ENCODE peak calls at places on chromosome 21, in four cellular contexts. One of them, this sample, is unnamed.

GRCh38 chr21:31497939-31498338 is 153.9 kb upstream of the TIAM1 start:
- DNase-seq in heart left ventricle: no peak
- DNase-seq in erythroblast: no peak
- DNase-seq in right lobe of liver: no peak
- DNase-seq in this sample: no peak

GRCh38 chr21:35164380-35164779 is 115.3 kb upstream of the RUNX1 start:
- DNase-seq in right lobe of liver: no peak
- DNase-seq in erythroblast: no peak
- DNase-seq in heart left ventricle: no peak
- DNase-seq in this sample: no peak

GRCh38 chr21:38913120-38913975 is 107.6 kb downstream of the ETS2 start:
- DNase-seq in erythroblast: peak
- DNase-seq in right lobe of liver: peak
- DNase-seq in heart left ventricle: peak
- DNase-seq in this sample: no peak

GRCh38 chr21:38611262-38611661 is 113.0 kb upstream of the ERG start:
- DNase-seq in erythroblast: no peak
- DNase-seq in heart left ventricle: no peak
- DNase-seq in right lobe of liver: no peak
- DNase-seq in this sample: no peak

GRCh38 chr21:38683222-38683621 is 122.5 kb upstream of the ETS2 start:
- DNase-seq in heart left ventricle: no peak
- DNase-seq in erythroblast: no peak
- DNase-seq in right lobe of liver: no peak
- DNase-seq in this sample: no peak

GRCh38 chr21:37751268-37751975 is 164.8 kb downstream of the KCNJ6 start:
- DNase-seq in erythroblast: no peak
- DNase-seq in heart left ventricle: no peak
- DNase-seq in right lobe of liver: no peak
- DNase-seq in this sample: peak

GRCh38 chr21:37916795-37917142 is 512 bp upstream of the KCNJ6 start:
- DNase-seq in erythroblast: peak
- DNase-seq in right lobe of liver: no peak
- DNase-seq in heart left ventricle: no peak
- DNase-seq in this sample: peak

GRCh38 chr21:31408306-31409088 is 64.4 kb upstream of the TIAM1 start:
- DNase-seq in right lobe of liver: no peak
- DNase-seq in erythroblast: no peak
- DNase-seq in heart left ventricle: no peak
- DNase-seq in this sample: no peak

GRCh38 chr21:36422279-36423098 is 37.3 kb downstream of the CHAF1B start:
- DNase-seq in heart left ventricle: no peak
- DNase-seq in erythroblast: peak
- DNase-seq in right lobe of liver: peak
- DNase-seq in this sample: peak

GRCh38 chr21:33641339-33642026 is at the start of gene CRYZL1:
- DNase-seq in erythroblast: peak
- DNase-seq in right lobe of liver: peak
- DNase-seq in heart left ventricle: peak
- DNase-seq in this sample: peak
- TF ChIP-seq POLR2A in erythroblast: peak
- TF ChIP-seq POLR2A in right lobe of liver: peak
- TF ChIP-seq POLR2A in heart left ventricle: no peak
- TF ChIP-seq POLR2A in this sample: peak

DNA sequence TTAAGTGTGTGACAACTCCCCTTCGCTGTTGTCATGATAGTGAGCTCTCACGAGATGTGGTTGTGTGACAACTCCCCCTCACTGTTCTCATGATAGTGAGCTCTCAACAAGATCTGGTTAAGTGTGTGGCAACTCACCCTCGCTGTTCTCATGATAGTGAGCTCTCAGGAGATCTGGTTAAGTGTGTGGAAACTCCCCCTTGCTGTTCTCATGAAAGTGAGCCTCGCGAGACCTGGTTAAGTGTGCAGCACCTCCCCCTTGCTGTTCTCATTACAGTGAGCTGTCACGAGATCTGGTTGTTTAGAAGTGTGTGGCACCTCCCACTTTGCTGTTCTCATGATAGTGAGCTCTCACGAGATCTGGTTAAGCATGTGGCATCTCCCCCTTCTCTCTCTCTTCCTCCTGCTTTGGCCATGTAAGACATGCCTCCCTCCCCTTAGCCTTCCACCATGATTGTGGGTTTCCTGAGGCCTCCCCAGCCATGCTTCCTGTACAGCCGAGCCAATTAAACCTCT is 25.1 kb upstream of the LSS start:
- DNase-seq in heart left ventricle: peak
- DNase-seq in right lobe of liver: no peak
- DNase-seq in erythroblast: peak
- DNase-seq in this sample: no peak
- TF ChIP-seq POLR2A in heart left ventricle: no peak
- TF ChIP-seq POLR2A in right lobe of liver: no peak
- TF ChIP-seq POLR2A in erythroblast: no peak
- TF ChIP-seq POLR2A in this sample: no peak

DNA sequence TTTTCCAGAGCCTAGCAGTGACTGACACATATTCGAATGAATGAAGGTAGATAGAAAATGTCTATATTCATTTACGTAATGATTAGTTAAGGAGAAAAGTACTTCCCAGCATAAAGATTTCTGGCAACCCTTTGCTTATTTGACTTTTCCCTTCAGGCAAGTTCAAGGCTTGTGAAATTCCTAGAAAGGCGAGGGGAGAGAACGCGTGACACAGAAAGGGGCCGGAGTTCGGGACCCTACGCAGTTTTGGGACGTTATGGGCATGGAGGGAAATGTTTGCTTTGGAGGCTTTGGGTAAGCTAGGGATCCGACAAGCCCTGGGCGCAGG is 472 bp upstream of the USP25 start:
- DNase-seq in heart left ventricle: no peak
- DNase-seq in erythroblast: no peak
- DNase-seq in right lobe of liver: no peak
- DNase-seq in this sample: no peak
- TF ChIP-seq POLR2A in heart left ventricle: no peak
- TF ChIP-seq POLR2A in erythroblast: no peak
- TF ChIP-seq POLR2A in right lobe of liver: no peak
- TF ChIP-seq POLR2A in this sample: no peak

GRCh38 chr21:44516342-44516741 is 23.7 kb downstream of the KRTAP10-1 start:
- DNase-seq in right lobe of liver: peak
- DNase-seq in heart left ventricle: peak
- DNase-seq in erythroblast: no peak
- DNase-seq in this sample: no peak

GRCh38 chr21:44515359-44516165 is 24.4 kb downstream of the KRTAP10-1 start:
- DNase-seq in right lobe of liver: peak
- DNase-seq in heart left ventricle: peak
- DNase-seq in erythroblast: no peak
- DNase-seq in this sample: no peak

GRCh38 chr21:44516828-44517174 is 23.2 kb downstream of the KRTAP10-1 start:
- DNase-seq in erythroblast: no peak
- DNase-seq in right lobe of liver: peak
- DNase-seq in heart left ventricle: peak
- DNase-seq in this sample: no peak

GRCh38 chr21:44518684-44519083 is 21.3 kb downstream of the KRTAP10-1 start:
- DNase-seq in heart left ventricle: peak
- DNase-seq in erythroblast: no peak
- DNase-seq in right lobe of liver: peak
- DNase-seq in this sample: no peak

GRCh38 chr21:44517175-44517899 is 22.7 kb downstream of the KRTAP10-1 start:
- DNase-seq in erythroblast: peak
- DNase-seq in heart left ventricle: peak
- DNase-seq in right lobe of liver: peak
- DNase-seq in this sample: peak
- TF ChIP-seq POLR2A in erythroblast: no peak
- TF ChIP-seq POLR2A in heart left ventricle: no peak
- TF ChIP-seq POLR2A in right lobe of liver: no peak
- TF ChIP-seq POLR2A in this sample: peak

DNA sequence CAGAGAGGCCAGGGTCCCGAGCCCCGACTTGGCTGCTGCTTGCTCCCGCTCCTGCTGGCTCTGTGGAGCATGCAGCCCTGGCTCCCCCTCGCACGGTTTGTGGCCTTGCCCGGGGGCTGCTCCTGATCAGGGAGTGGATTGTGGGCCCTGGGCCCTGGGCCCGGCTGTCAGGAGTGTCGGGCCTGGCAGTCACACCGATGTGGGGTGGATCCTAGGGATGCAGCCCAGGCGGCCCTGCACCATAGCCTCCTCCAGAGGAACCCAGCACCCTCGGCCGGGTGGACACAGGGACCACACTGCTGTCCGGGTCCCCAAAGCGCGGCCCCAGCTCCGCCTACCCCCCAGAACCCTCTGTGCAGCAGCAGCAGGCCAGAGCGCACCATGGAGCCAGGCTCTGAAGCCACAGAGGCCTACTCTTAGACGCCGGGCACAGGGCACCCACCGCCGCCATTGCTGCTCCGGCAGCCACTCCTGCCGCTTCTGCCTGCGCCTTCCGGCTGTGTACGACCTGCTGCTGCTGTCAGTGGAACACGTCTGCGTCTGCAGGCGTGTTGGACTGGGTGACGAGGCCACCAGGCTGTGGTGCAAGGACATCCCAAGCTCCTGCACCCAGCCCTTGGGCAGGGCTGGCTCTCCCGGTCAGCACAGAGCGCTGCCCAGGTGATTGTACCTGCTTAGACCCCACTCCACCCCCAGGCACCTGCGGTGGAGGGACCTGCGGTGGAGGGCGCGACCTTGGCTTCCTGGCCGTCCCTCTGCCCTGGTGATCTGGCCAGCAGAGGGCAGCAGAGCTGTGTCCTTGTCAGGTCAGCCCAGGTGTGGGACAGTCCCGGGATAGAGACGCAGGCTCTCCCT is 9.6 kb downstream of the SLX9 start:
- DNase-seq in erythroblast: peak
- DNase-seq in heart left ventricle: peak
- DNase-seq in right lobe of liver: peak
- DNase-seq in this sample: peak
- TF ChIP-seq POLR2A in erythroblast: no peak
- TF ChIP-seq POLR2A in heart left ventricle: no peak
- TF ChIP-seq POLR2A in right lobe of liver: no peak
- TF ChIP-seq POLR2A in this sample: no peak

DNA sequence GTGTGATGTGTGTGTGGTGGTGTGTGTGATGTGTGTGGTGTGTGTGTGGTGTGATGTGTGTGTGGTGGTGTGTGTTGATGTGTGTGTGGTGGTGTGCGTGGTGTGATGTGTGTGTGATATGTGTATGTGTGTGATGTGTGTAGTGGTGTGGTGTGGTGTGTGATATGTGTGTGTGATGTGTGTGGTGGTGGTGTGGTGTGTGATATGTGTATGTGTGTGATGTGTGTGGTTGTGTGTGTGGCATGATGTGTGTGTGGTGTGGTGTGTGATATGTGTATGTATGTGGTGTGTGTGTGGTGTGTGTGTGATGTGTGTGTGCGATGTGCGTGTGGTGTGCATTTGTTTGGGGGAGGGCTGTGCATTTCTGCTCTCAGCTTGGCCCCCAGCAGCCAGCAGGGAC is 7.1 kb upstream of the PCBP3 start:
- DNase-seq in right lobe of liver: no peak
- DNase-seq in erythroblast: no peak
- DNase-seq in heart left ventricle: no peak
- DNase-seq in this sample: no peak
- TF ChIP-seq POLR2A in right lobe of liver: no peak
- TF ChIP-seq POLR2A in erythroblast: no peak
- TF ChIP-seq POLR2A in heart left ventricle: no peak
- TF ChIP-seq POLR2A in this sample: no peak

DNA sequence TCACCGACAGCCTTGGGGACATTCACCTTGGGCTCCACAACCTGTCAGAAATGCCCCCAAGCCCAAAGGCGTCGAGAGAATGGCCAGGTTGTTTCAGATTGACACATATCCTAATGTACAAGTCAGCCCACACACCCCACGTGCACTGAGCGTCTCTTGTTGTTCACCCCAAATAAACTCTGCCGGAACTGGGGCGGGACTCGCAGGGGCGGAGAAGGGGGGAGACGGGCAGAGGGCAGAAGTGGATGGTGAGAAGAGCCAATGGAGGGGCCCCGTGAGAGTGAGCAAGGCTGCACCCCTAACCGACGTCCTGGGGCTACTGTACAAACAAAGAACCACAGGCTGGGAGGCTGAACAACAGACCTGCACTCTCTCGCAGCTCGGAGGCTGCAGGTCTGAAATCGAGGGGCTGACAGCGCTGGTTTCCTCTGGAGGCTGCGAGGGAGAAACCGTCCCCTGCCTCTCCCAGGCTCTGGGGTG is 8.5 kb upstream of the UMODL1 start:
- DNase-seq in right lobe of liver: no peak
- DNase-seq in erythroblast: no peak
- DNase-seq in heart left ventricle: peak
- DNase-seq in this sample: no peak
- TF ChIP-seq POLR2A in right lobe of liver: no peak
- TF ChIP-seq POLR2A in erythroblast: no peak
- TF ChIP-seq POLR2A in heart left ventricle: no peak
- TF ChIP-seq POLR2A in this sample: no peak

DNA sequence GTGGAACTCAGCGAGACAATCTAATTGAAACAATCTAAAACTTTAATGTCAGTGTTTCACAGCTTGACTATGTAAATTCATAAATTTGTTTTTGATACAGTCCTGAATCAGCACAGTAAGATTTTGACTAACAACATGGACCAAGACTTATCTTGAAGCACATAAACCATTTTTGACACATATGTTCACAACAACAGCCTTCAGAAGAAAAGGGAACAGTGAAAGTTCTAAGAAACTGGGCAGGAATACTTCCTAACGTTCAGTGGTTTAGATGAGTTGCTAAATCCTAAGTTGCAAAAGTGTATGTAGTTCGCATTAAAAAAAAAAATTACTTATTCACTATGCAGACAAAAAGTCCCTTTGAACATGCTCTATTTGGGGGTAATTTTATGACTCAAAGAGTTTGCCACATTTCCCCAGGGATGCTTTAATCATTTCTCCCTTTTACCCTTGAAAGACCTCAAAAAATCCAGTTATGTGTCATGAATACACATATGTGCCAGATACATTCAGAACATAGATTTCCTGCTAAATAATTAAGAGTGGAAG is 120.2 kb downstream of the MRPL39 start:
- DNase-seq in erythroblast: no peak
- DNase-seq in heart left ventricle: no peak
- DNase-seq in right lobe of liver: no peak
- DNase-seq in this sample: no peak
- TF ChIP-seq POLR2A in erythroblast: no peak
- TF ChIP-seq POLR2A in heart left ventricle: no peak
- TF ChIP-seq POLR2A in right lobe of liver: no peak
- TF ChIP-seq POLR2A in this sample: no peak

GRCh38 chr21:26777166-26777565 is 68.0 kb downstream of the ADAMTS1 start:
- DNase-seq in right lobe of liver: no peak
- DNase-seq in erythroblast: no peak
- DNase-seq in heart left ventricle: no peak
- DNase-seq in this sample: no peak
- TF ChIP-seq POLR2A in right lobe of liver: no peak
- TF ChIP-seq POLR2A in erythroblast: no peak
- TF ChIP-seq POLR2A in heart left ventricle: no peak
- TF ChIP-seq POLR2A in this sample: no peak